ENCODE peak calls at places on chromosomes 5 and 9, in four cellular contexts. D, W, Z and J are unnamed samples.

GRCh38 chr9:124004608-124005007 is 7.0 kb upstream of the LHX2 start:
- DNase-seq in D (no peak), W (no peak), Z (no peak), J (no peak)

GRCh38 chr5:170886210-170886894 is 24.5 kb downstream of the RANBP17 start:
- DNase-seq in D (no peak), W (no peak), Z (no peak), J (no peak)

GRCh38 chr5:53100606-53101005 is 9.0 kb downstream of the MOCS2 start:
- DNase-seq in D (no peak), W (no peak), Z (no peak), J (no peak)

GRCh38 chr9:129006328-129007034 is 21.6 kb downstream of the SH3GLB2 start:
- DNase-seq in D (peak; percentile 78), W (peak; percentile 44), Z (peak; percentile 66), J (peak; percentile 83)

GRCh38 chr9:72894342-72894741 is 58.5 kb downstream of the ALDH1A1 start:
- DNase-seq in D (no peak), W (no peak), Z (no peak), J (no peak)

GRCh38 chr5:30387974-30388632 is 805.4 kb upstream of the CDH6 start:
- DNase-seq in D (no peak), W (no peak), Z (no peak), J (no peak)

GRCh38 chr5:3590253-3590966 is 5.2 kb upstream of the IRX1 start:
- DNase-seq in D (no peak), W (no peak), Z (no peak), J (no peak)

GRCh38 chr9:125463926-125464325 is 202.3 kb downstream of the GAPVD1 start:
- DNase-seq in D (no peak), W (no peak), Z (no peak), J (no peak)

GRCh38 chr9:87648606-87649005 is 77.3 kb upstream of the CTSL start:
- DNase-seq in D (no peak), W (no peak), Z (no peak), J (no peak)

GRCh38 chr9:127711831-127712274 is 3.6 kb downstream of the PTRH1 start:
- DNase-seq in D (no peak), W (no peak), Z (no peak), J (no peak)

GRCh38 chr5:154524846-154525245 is 46.8 kb upstream of the HAND1 start:
- DNase-seq in D (no peak), W (no peak), Z (no peak), J (no peak)

GRCh38 chr5:89338935-89339334 is 456.0 kb upstream of the MEF2C start:
- DNase-seq in D (no peak), W (no peak), Z (no peak), J (no peak)

GRCh38 chr9:35026671-35027070 is 37.1 kb downstream of the DNAJB5 start:
- DNase-seq in D (no peak), W (no peak), Z (no peak), J (no peak)

GRCh38 chr9:100774962-100775361 is 197.1 kb downstream of the CAVIN4 start:
- DNase-seq in D (no peak), W (no peak), Z (no peak), J (no peak)

GRCh38 chr5:161546463-161547301 is at the start of gene GABRB2:
- DNase-seq in D (peak; percentile 25), W (no peak), Z (no peak), J (peak; percentile 79)

GRCh38 chr9:98610196-98610595 is 98.5 kb downstream of the GABBR2 start:
- DNase-seq in D (no peak), W (no peak), Z (no peak), J (no peak)

GRCh38 chr5:170300361-170301013 is 2.9 kb upstream of the LCP2 start:
- DNase-seq in D (no peak), W (no peak), Z (no peak), J (no peak)

GRCh38 chr5:174293006-174293405 is 247.5 kb downstream of the NSG2 start:
- DNase-seq in D (no peak), W (no peak), Z (no peak), J (no peak)

GRCh38 chr9:95989304-95989703 is 113.8 kb downstream of the ERCC6L2 start:
- DNase-seq in D (no peak), W (no peak), Z (no peak), J (no peak)

GRCh38 chr5:142685418-142686209 is at the start of gene FGF1:
- DNase-seq in D (no peak), W (no peak), Z (no peak), J (no peak)

GRCh38 chr5:142686968-142687367 is 1.1 kb upstream of the FGF1 start:
- DNase-seq in D (no peak), W (no peak), Z (no peak), J (no peak)

GRCh38 chr5:142688278-142688677 is 2.4 kb upstream of the FGF1 start:
- DNase-seq in D (no peak), W (no peak), Z (no peak), J (no peak)

GRCh38 chr5:142684508-142685031 is 1.3 kb downstream of the FGF1 start:
- DNase-seq in D (no peak), W (no peak), Z (no peak), J (no peak)

GRCh38 chr5:142686210-142686734 is 382 bp upstream of the FGF1 start:
- DNase-seq in D (peak; percentile 11), W (no peak), Z (no peak), J (no peak)
- H3K27ac ChIP-seq in D (no peak overlapping the region), W (no peak overlapping the region), Z (no peak overlapping the region), J (no peak overlapping the region)

DNA sequence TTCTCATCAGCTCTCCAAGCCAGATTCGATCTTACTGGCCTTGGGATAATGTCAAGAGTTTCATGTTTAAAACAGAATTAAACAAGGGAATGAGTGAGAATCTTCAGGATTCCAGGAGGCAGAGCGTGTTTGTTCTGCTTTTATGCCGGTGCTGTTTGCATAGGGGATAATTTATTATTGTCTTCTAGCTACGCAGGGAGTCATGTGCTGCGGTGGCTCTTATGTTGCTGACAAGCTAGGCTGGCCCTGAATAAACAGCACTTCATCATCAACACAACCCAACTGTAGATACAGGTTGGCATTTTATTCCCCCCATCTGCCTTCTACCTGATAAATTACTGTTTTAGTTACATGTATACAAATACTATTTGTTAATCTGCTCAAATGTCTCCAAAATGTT is 47.1 kb upstream of the PCA3 start:
- DNase-seq in D (no peak), W (no peak), Z (no peak), J (no peak)
- H3K4me3 ChIP-seq in D (no peak overlapping the region), W (no peak overlapping the region), Z (no peak overlapping the region), J (no peak overlapping the region)

DNA sequence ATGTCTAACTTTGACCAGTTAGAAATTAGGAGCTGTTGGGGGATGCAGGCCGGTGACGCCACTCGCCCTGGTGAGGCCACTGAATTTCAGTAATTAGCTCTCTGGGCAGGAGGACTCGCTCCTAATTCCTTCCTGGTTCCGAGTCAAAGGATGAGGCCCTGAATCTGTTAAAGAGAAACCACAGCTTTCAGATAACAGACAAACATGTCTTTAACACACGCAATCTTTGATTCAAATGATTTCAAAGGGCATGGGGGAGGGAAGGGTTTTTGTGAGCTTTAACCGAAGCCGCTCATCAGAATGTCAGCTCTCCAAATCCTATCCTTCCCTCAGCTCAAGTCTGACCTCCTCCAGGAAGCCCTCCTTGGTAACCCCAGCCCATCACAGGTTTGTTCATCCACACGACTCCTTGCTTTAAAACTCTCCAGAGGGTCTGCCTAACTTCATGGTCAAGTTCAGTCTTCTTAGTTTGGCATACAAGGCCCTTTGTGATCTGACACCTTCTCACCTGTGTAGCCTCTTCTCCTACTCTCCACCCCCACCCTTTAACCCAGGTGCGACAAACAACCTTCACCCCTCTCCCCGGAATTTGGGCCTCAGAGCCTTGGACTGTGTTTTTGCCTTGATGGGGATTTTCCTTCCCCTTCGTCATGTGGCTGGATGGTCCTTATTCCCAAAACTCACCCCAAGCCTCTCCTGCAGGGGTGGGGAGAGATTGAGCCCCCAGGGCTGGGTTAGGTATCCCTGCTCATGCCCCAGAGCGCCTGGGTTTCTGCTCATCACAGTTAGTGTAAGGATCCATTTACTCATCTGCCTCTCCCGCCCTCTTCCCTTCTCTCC is 13.6 kb upstream of the PHF19 start:
- DNase-seq in D (no peak), W (no peak), Z (no peak), J (no peak)
- H3K27ac ChIP-seq in D (no peak overlapping the region), W (no peak overlapping the region), Z (peak overlapping the region; percentile 9), J (no peak overlapping the region)

DNA sequence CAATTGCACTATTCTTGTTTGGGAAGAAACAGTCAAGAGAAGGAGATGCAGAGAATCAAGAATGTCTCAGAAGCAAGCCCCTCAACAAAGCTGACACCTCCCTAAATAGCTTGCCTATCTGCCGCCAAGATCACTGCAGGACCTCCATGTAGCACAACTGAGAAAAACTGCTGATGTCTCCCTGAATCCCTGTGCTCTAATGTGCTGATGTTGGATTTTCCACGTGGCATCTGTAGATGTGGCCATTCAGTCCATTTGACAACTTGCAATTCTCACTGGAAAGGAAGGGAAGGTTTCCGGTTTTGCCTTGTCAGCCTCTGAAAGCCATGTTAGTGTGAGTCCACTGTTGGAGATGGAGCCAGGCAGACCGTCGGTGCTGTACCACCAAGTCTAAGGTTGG is 374.0 kb downstream of the DIRAS2 start:
- DNase-seq in D (no peak), W (no peak), Z (no peak), J (no peak)
- H3K4me3 ChIP-seq in D (no peak overlapping the region), W (no peak overlapping the region), Z (no peak overlapping the region), J (no peak overlapping the region)

GRCh38 chr9:134885647-134886412 is 5.2 kb downstream of the FCN2 start:
- DNase-seq in D (no peak), W (no peak), Z (no peak), J (peak; percentile 15)

GRCh38 chr9:134887686-134888602 is 7.3 kb downstream of the FCN2 start:
- DNase-seq in D (no peak), W (no peak), Z (no peak), J (peak; percentile 16)

GRCh38 chr9:134886413-134886913 is 5.9 kb downstream of the FCN2 start:
- DNase-seq in D (no peak), W (no peak), Z (no peak), J (no peak)

GRCh38 chr9:134888603-134889195 is 8.1 kb downstream of the FCN2 start:
- DNase-seq in D (no peak), W (no peak), Z (no peak), J (peak; percentile 17)

DNA sequence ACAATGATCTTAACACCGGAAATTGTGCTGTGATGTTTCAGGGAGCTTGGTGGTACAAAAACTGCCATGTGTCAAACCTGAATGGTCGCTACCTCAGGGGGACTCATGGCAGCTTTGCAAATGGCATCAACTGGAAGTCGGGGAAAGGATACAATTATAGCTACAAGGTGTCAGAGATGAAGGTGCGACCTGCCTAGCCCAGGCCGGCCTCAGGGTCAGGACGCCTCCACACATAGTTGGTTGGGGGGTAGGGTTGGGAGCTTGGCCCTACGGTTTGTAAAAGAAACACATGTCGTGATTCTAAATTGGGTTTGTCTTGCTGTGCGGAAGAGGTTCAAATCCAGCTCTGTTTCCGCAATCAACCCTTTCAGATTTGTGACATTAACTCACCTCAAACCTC is 6.6 kb downstream of the FCN2 start:
- DNase-seq in D (no peak), W (no peak), Z (no peak), J (peak; percentile 25)
- H3K27ac ChIP-seq in D (no peak overlapping the region), W (no peak overlapping the region), Z (no peak overlapping the region), J (no peak overlapping the region)

DNA sequence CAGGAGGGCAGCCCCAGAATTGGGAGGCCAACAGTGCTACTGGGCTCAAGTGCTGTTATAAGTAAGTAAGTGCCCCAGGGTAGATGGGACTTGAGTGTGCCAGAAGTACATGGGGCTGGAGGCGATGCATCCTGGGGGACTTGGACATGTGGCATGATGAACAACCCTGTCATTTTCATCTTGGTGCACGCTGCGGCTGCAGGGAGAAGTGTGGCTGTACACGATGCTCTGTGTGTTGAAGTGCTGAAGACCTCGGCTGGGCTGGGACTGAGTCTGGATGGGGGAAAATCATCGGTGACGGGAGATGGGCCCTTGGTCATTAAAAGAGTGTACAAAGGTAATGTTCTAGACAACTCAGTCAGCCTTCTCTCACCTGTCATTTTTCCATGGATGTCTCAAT is 73.2 kb downstream of the GOLPH3 start:
- DNase-seq in D (no peak), W (no peak), Z (no peak), J (no peak)
- H3K4me3 ChIP-seq in D (no peak overlapping the region), W (no peak overlapping the region), Z (no peak overlapping the region), J (no peak overlapping the region)